ENCODE peak calls at places on chromosome 19, in ten cellular contexts. W, D, B, O, J, C, U, K, Z and T are unnamed samples.

GRCh38 chr19:48638831-48639381 is 1.7 kb upstream of the DBP start:
- DNase-seq in W (no peak), D (no peak), B (no peak), O (no peak), J (no peak), C (peak), U (no peak), K (no peak), Z (no peak), T (no peak)

GRCh38 chr19:42099336-42099925 is 23.5 kb downstream of the ZNF574 start:
- DNase-seq in W (no peak), D (no peak), B (no peak), O (no peak), J (no peak), C (no peak), U (no peak), K (no peak), Z (no peak), T (no peak)

GRCh38 chr19:38023661-38024574 is 116.9 kb downstream of the SIPA1L3 start:
- DNase-seq in W (no peak), D (no peak), B (no peak), O (no peak), J (no peak), C (no peak), U (no peak), K (no peak), Z (no peak), T (no peak)

GRCh38 chr19:7292950-7293794 is 1.0 kb downstream of the INSR start:
- DNase-seq in W (no peak), D (no peak), B (peak), O (no peak), J (no peak), C (peak), U (no peak), K (peak), Z (no peak), T (peak)

GRCh38 chr19:7850975-7851622 is 21.1 kb downstream of the EVI5L start:
- DNase-seq in W (no peak), D (no peak), B (no peak), O (no peak), J (no peak), C (no peak), U (no peak), K (no peak), Z (no peak), T (no peak)

GRCh38 chr19:30968210-30968609 is 381.0 kb downstream of the TSHZ3 start:
- DNase-seq in W (no peak), D (no peak), B (no peak), O (no peak), J (no peak), C (no peak), U (no peak), K (no peak), Z (peak), T (no peak)

GRCh38 chr19:38362076-38362945 is 12.1 kb upstream of the PSMD8 start:
- DNase-seq in W (peak), D (peak), B (peak), O (peak), J (no peak), C (peak), U (peak), K (peak), Z (peak), T (peak)

GRCh38 chr19:16649734-16650133 is 10.2 kb downstream of the SMIM7 start:
- DNase-seq in W (peak), D (no peak), B (no peak), O (no peak), J (no peak), C (no peak), U (no peak), K (no peak), Z (no peak), T (no peak)

GRCh38 chr19:49588370-49589122 is 2.4 kb upstream of the PRR12 start:
- DNase-seq in W (no peak), D (no peak), B (no peak), O (no peak), J (no peak), C (peak), U (no peak), K (peak), Z (no peak), T (no peak)

GRCh38 chr19:49799271-49799797 is 13.8 kb downstream of the FUZ start:
- DNase-seq in W (no peak), D (no peak), B (no peak), O (no peak), J (no peak), C (no peak), U (no peak), K (no peak), Z (no peak), T (no peak)

GRCh38 chr19:29321116-29321515 is 108.2 kb upstream of the UQCRFS1 start:
- DNase-seq in W (no peak), D (no peak), B (no peak), O (no peak), J (no peak), C (no peak), U (no peak), K (no peak), Z (no peak), T (no peak)

GRCh38 chr19:12055784-12056183 is 3.0 kb upstream of the ZNF878 start:
- DNase-seq in W (no peak), D (no peak), B (no peak), O (no peak), J (no peak), C (no peak), U (no peak), K (no peak), Z (no peak), T (no peak)

GRCh38 chr19:7132054-7132453 is 62.6 kb downstream of the ZNF557 start:
- DNase-seq in W (no peak), D (no peak), B (no peak), O (no peak), J (no peak), C (no peak), U (no peak), K (no peak), Z (no peak), T (no peak)

GRCh38 chr19:5051619-5052018 is 82.7 kb downstream of the KDM4B start:
- DNase-seq in W (no peak), D (no peak), B (no peak), O (no peak), J (no peak), C (no peak), U (no peak), K (no peak), Z (no peak), T (no peak)

GRCh38 chr19:6090634-6091033 is 19.7 kb downstream of the RFX2 start:
- DNase-seq in W (no peak), D (no peak), B (no peak), O (no peak), J (no peak), C (no peak), U (no peak), K (no peak), Z (no peak), T (no peak)